ENCODE peak calls at places on chromosomes 12 and 14, in six cellular contexts. Z, J, Q, L, X and U are unnamed samples.
A peak's percentile ranks its signal among the peaks of the same experiment; 100 is the strongest.

GRCh38 chr14:85565862-85566296 is 35.9 kb downstream of the FLRT2 start:
- DNase-seq in L (no peak), X (no peak), J (no peak), Z (no peak), Q (no peak), U (no peak)

GRCh38 chr12:58029260-58029659 is 87.9 kb downstream of the ATP23 start:
- DNase-seq in J (no peak), Z (no peak), Q (no peak), L (no peak), X (no peak), U (no peak)

GRCh38 chr12:92431146-92431545 is 271.6 kb upstream of the PLEKHG7 start:
- DNase-seq in X (peak; percentile 7), Z (no peak), L (no peak), Q (no peak), J (no peak), U (no peak)

GRCh38 chr14:83994020-83994419 is 1535.9 kb upstream of the FLRT2 start:
- DNase-seq in J (no peak), Z (no peak), L (no peak), X (no peak), Q (no peak), U (no peak)

GRCh38 chr12:94280063-94280462 is 131.7 kb downstream of the PLXNC1 start:
- DNase-seq in X (no peak), Z (no peak), J (no peak), L (no peak), Q (no peak), U (no peak)

GRCh38 chr12:52703878-52704277 is 554 bp upstream of the KRT77 start:
- DNase-seq in L (no peak), Q (no peak), Z (no peak), J (no peak), X (no peak), U (no peak)

GRCh38 chr12:94563261-94563660 is 87.1 kb downstream of the TMCC3 start:
- DNase-seq in X (no peak), Z (no peak), L (peak; percentile 42), J (no peak), Q (no peak), U (no peak)

GRCh38 chr12:119156401-119156800 is 22.3 kb upstream of the HSPB8 start:
- DNase-seq in L (no peak), J (no peak), Z (no peak), X (no peak), Q (no peak), U (no peak)

GRCh38 chr12:88544991-88545684 is 35.1 kb downstream of the KITLG start:
- DNase-seq in L (no peak), Q (no peak), J (no peak), X (no peak), Z (no peak), U (no peak)

GRCh38 chr14:67517083-67517482 is 16.0 kb upstream of the PLEKHH1 start:
- DNase-seq in L (no peak), Q (no peak), J (no peak), X (no peak), Z (no peak), U (no peak)

GRCh38 chr12:79658221-79658620 is 32.5 kb downstream of the PAWR start:
- DNase-seq in Z (no peak), X (no peak), J (no peak), L (no peak), Q (no peak), U (no peak)

GRCh38 chr12:51391047-51391837 is at the start of gene GALNT6:
- DNase-seq in J (peak; percentile 71), L (no peak), X (peak; percentile 92), Z (no peak), Q (peak; percentile 17), U (peak; percentile 9)

GRCh38 chr14:57512221-57512620 is 18.6 kb upstream of the CCDC198 start:
- DNase-seq in J (no peak), Z (no peak), Q (no peak), X (no peak), L (peak; percentile 62), U (no peak)

GRCh38 chr14:74038015-74038859 is 19.1 kb downstream of the BBOF1 start:
- DNase-seq in Z (peak; percentile 20), X (peak; percentile 56), Q (peak; percentile 31), J (no peak), L (peak; percentile 85), U (no peak)

GRCh38 chr12:84638811-84639368 is 273.7 kb downstream of the SLC6A15 start:
- DNase-seq in X (no peak), L (no peak), Q (no peak), J (no peak), Z (no peak), U (no peak)

GRCh38 chr12:46555379-46555778 is 182.8 kb upstream of the SLC38A2 start:
- DNase-seq in Q (no peak), X (no peak), Z (no peak), L (no peak), J (no peak), U (no peak)

GRCh38 chr12:10941916-10942607 is 3.0 kb upstream of the TAS2R14 start:
- DNase-seq in L (no peak), J (no peak), Z (no peak), X (peak; percentile 30), Q (no peak), U (no peak)

GRCh38 chr12:98149270-98149669 is 366.1 kb upstream of the TMPO start:
- DNase-seq in J (no peak), Z (no peak), Q (no peak), X (peak; percentile 15), L (no peak), U (no peak)

GRCh38 chr14:79735121-79735520 is 476.2 kb downstream of the DIO2 start:
- DNase-seq in L (no peak), J (no peak), X (no peak), Z (no peak), Q (no peak), U (no peak)

GRCh38 chr14:35405304-35405996 is 901 bp upstream of the NFKBIA start:
- DNase-seq in J (no peak), Q (no peak), Z (peak; percentile 56), L (no peak), X (no peak), U (no peak)

GRCh38 chr12:132170094-132170636 is 25.9 kb downstream of the NOC4L start:
- DNase-seq in Z (no peak), L (no peak), X (no peak), J (no peak), Q (no peak), U (no peak)

GRCh38 chr14:67566908-67567307 is 33.2 kb downstream of the PIGH start:
- DNase-seq in X (no peak), J (no peak), Z (no peak), Q (no peak), L (no peak), U (no peak)

GRCh38 chr14:105944632-105945610 is 418.5 kb downstream of the TMEM121 start:
- DNase-seq in L (peak; percentile 34), X (peak; percentile 84), Z (peak; percentile 54), Q (no peak), J (peak; percentile 91), U (no peak)

GRCh38 chr12:121970901-121971300 is 50.8 kb upstream of the BCL7A start:
- DNase-seq in X (no peak), L (no peak), Z (no peak), J (no peak), Q (no peak), U (no peak)

GRCh38 chr14:69571449-69571878 is 3.2 kb downstream of the CCDC177 start:
- DNase-seq in Z (no peak), Q (no peak), J (no peak), X (no peak), L (no peak), U (no peak)

GRCh38 chr12:104971276-104971675 is 13.2 kb upstream of the SLC41A2 start:
- DNase-seq in Q (no peak), X (no peak), L (no peak), Z (no peak), J (no peak), U (no peak)

GRCh38 chr14:93008381-93008780 is 85.4 kb downstream of the CHGA start:
- DNase-seq in Q (no peak), J (no peak), L (no peak), Z (no peak), X (no peak), U (no peak)

GRCh38 chr12:94792690-94793089 is 142.3 kb upstream of the TMCC3 start:
- DNase-seq in Q (no peak), X (peak; percentile 13), Z (no peak), J (no peak), L (no peak), U (no peak)

GRCh38 chr12:88579572-88579940 is 715 bp downstream of the KITLG start:
- DNase-seq in Z (peak; percentile 25), J (no peak), Q (no peak), L (no peak), X (peak; percentile 26), U (peak; percentile 26)

GRCh38 chr12:13857750-13858149 is 123.7 kb downstream of the GRIN2B start:
- DNase-seq in J (no peak), Z (no peak), L (no peak), Q (no peak), X (no peak), U (no peak)

GRCh38 chr12:24133385-24133784 is 183.9 kb upstream of the SOX5 start:
- DNase-seq in J (no peak), X (peak; percentile 90), L (no peak), Z (no peak), Q (peak; percentile 48), U (no peak)

GRCh38 chr14:75223664-75224154 is 47.3 kb upstream of the TMED10 start:
- DNase-seq in Q (peak; percentile 49), J (peak; percentile 38), L (no peak), Z (no peak), X (peak; percentile 32), U (no peak)

GRCh38 chr14:65991124-65991523 is 495.0 kb upstream of the CCDC196 start:
- DNase-seq in J (no peak), Z (no peak), L (no peak), Q (no peak), X (no peak), U (no peak)

GRCh38 chr12:40175045-40175444 is 49.8 kb upstream of the LRRK2 start:
- DNase-seq in L (no peak), J (no peak), X (no peak), Q (no peak), Z (no peak), U (no peak)

GRCh38 chr12:92784795-92785562 is 82.2 kb downstream of the PLEKHG7 start:
- DNase-seq in X (peak; percentile 80), L (peak; percentile 54), Q (peak; percentile 48), J (no peak), Z (no peak), U (no peak)